ENCODE peak calls at places on chromosomes 2 and 18, in seven cellular contexts. R, P, Q, S, W, I and L are unnamed samples.

GRCh38 chr18:34131008-34131407 is 93.7 kb downstream of the NOL4 start:
- DNase-seq in S (no peak), I (no peak), W (no peak), Q (no peak), P (no peak), R (no peak), L (no peak)

GRCh38 chr2:33240178-33240577 is 236.3 kb upstream of the RASGRP3 start:
- DNase-seq in P (peak; percentile 47), I (no peak), Q (no peak), R (no peak), W (peak; percentile 53), S (peak; percentile 79), L (no peak)

GRCh38 chr2:226076529-226076928 is 677.0 kb downstream of the NYAP2 start:
- DNase-seq in Q (no peak), W (peak; percentile 64), S (no peak), R (no peak), P (no peak), I (no peak), L (no peak)

GRCh38 chr18:292271-292670 is 24.4 kb upstream of the THOC1 start:
- DNase-seq in I (no peak), W (peak; percentile 19), S (no peak), P (peak; percentile 5), R (no peak), Q (no peak), L (no peak)

GRCh38 chr18:8254664-8255063 is 354.6 kb upstream of the RAB12 start:
- DNase-seq in W (peak; percentile 32), P (no peak), R (no peak), I (no peak), S (no peak), Q (no peak), L (no peak)

GRCh38 chr2:196498962-196499361 is 140.6 kb upstream of the CCDC150 start:
- DNase-seq in W (no peak), S (no peak), P (no peak), R (no peak), Q (no peak), I (no peak), L (no peak)

GRCh38 chr2:8685697-8686358 is 4.0 kb downstream of the ID2 start:
- DNase-seq in W (peak; percentile 50), R (peak; percentile 60), S (peak; percentile 51), P (peak; percentile 62), I (peak; percentile 77), Q (peak; percentile 28), L (peak; percentile 81)

GRCh38 chr2:626491-627339 is 50.5 kb downstream of the TMEM18 start:
- DNase-seq in R (no peak), Q (no peak), P (no peak), W (no peak), I (no peak), S (no peak), L (no peak)

GRCh38 chr2:932320-933221 is 18.1 kb upstream of the SNTG2 start:
- DNase-seq in S (no peak), R (no peak), P (no peak), Q (no peak), W (no peak), I (no peak), L (no peak)

GRCh38 chr2:16252251-16252650 is 311.9 kb downstream of the MYCN start:
- DNase-seq in W (no peak), P (no peak), Q (no peak), R (no peak), S (no peak), I (no peak), L (no peak)

GRCh38 chr2:217289153-217289908 is 429.5 kb upstream of the TNP1 start:
- DNase-seq in I (no peak), R (no peak), S (no peak), Q (no peak), P (no peak), W (peak; percentile 61), L (peak; percentile 2)

GRCh38 chr2:3635171-3636008 is 22.6 kb upstream of the ALLC start:
- DNase-seq in Q (no peak), W (no peak), S (no peak), P (no peak), R (no peak), I (peak; percentile 8), L (no peak)

GRCh38 chr2:38528008-38528442 is 74.7 kb downstream of the HNRNPLL start:
- DNase-seq in P (peak; percentile 35), I (peak; percentile 51), R (no peak), S (peak; percentile 73), Q (no peak), W (peak; percentile 58), L (peak; percentile 46)

GRCh38 chr2:75705921-75706320 is 4.8 kb downstream of the GCFC2 start:
- DNase-seq in W (peak; percentile 3), P (no peak), R (no peak), S (no peak), I (no peak), Q (no peak), L (no peak)